ENCODE peak calls at places on chromosomes 12 and 14, in nine cellular contexts. One of them, this sample, is unnamed. For H3K36me3, the result is how much of the 10 kb centered on the place peaks cover.

GRCh38 chr14:55430024-55430690 is 10.3 kb downstream of the TBPL2 start:
- DNase-seq in heart left ventricle: no peak
- DNase-seq in fibroblast of lung: peak
- DNase-seq in colonic mucosa: peak
- DNase-seq in aorta: no peak
- DNase-seq in bronchial epithelial cell: peak
- DNase-seq in adipocyte: peak
- DNase-seq in thoracic aorta: peak
- DNase-seq in mucosa of descending colon: no peak
- DNase-seq in this sample: no peak

GRCh38 chr14:79467837-79468236 is 743.5 kb downstream of the DIO2 start:
- DNase-seq in fibroblast of lung: peak
- DNase-seq in mucosa of descending colon: peak
- DNase-seq in bronchial epithelial cell: peak
- DNase-seq in thoracic aorta: no peak
- DNase-seq in adipocyte: no peak
- DNase-seq in aorta: no peak
- DNase-seq in colonic mucosa: no peak
- DNase-seq in heart left ventricle: no peak
- DNase-seq in this sample: no peak

GRCh38 chr14:75401356-75401755 is 26.5 kb upstream of the JDP2 start:
- DNase-seq in fibroblast of lung: peak
- DNase-seq in bronchial epithelial cell: no peak
- DNase-seq in heart left ventricle: no peak
- DNase-seq in colonic mucosa: peak
- DNase-seq in mucosa of descending colon: peak
- DNase-seq in aorta: no peak
- DNase-seq in thoracic aorta: no peak
- DNase-seq in adipocyte: peak
- DNase-seq in this sample: no peak

GRCh38 chr12:6603095-6603567 is 4.0 kb downstream of the CHD4 start:
- DNase-seq in adipocyte: peak
- DNase-seq in thoracic aorta: peak
- DNase-seq in colonic mucosa: peak
- DNase-seq in bronchial epithelial cell: no peak
- DNase-seq in heart left ventricle: peak
- DNase-seq in aorta: peak
- DNase-seq in fibroblast of lung: peak
- DNase-seq in mucosa of descending colon: no peak
- DNase-seq in this sample: peak

GRCh38 chr14:93348292-93348691 is 1.3 kb downstream of the COX8C start:
- DNase-seq in adipocyte: no peak
- DNase-seq in heart left ventricle: no peak
- DNase-seq in mucosa of descending colon: no peak
- DNase-seq in thoracic aorta: no peak
- DNase-seq in aorta: no peak
- DNase-seq in colonic mucosa: no peak
- DNase-seq in bronchial epithelial cell: no peak
- DNase-seq in fibroblast of lung: no peak
- DNase-seq in this sample: no peak

GRCh38 chr14:104346608-104347007 is 208.2 kb downstream of the KIF26A start:
- DNase-seq in fibroblast of lung: no peak
- DNase-seq in colonic mucosa: no peak
- DNase-seq in thoracic aorta: no peak
- DNase-seq in mucosa of descending colon: no peak
- DNase-seq in heart left ventricle: no peak
- DNase-seq in aorta: no peak
- DNase-seq in bronchial epithelial cell: no peak
- DNase-seq in adipocyte: no peak
- DNase-seq in this sample: no peak

GRCh38 chr12:5577741-5578140 is 145.8 kb downstream of the NTF3 start:
- DNase-seq in adipocyte: no peak
- DNase-seq in colonic mucosa: no peak
- DNase-seq in bronchial epithelial cell: no peak
- DNase-seq in thoracic aorta: no peak
- DNase-seq in heart left ventricle: no peak
- DNase-seq in mucosa of descending colon: no peak
- DNase-seq in fibroblast of lung: no peak
- DNase-seq in aorta: no peak
- DNase-seq in this sample: no peak

GRCh38 chr14:89212386-89213235 is 204.4 kb downstream of the FOXN3 start:
- DNase-seq in aorta: no peak
- DNase-seq in colonic mucosa: no peak
- DNase-seq in thoracic aorta: no peak
- DNase-seq in heart left ventricle: no peak
- DNase-seq in bronchial epithelial cell: no peak
- DNase-seq in adipocyte: no peak
- DNase-seq in fibroblast of lung: no peak
- DNase-seq in mucosa of descending colon: no peak
- DNase-seq in this sample: no peak

DNA sequence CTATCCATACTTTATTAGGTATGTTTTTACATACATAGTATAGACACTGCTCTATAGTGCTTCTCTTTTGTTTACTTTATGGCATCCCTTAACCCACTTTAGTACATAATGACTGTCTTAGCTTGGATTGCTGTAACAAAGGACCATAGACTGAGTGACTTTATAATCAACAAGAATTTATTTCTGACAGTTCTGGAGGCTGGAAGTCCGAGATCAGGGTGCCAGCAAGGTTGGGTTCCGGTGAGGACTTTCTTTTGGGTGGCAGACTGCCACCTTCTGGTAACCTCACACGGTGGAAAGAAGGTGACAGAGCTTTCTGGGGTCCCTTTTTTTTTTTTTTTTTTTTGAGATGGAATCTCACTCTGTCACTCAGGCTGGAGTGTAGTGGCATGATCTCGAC is 48.6 kb upstream of the PPM1H start:
- DNase-seq in adipocyte: no peak
- DNase-seq in fibroblast of lung: no peak
- DNase-seq in thoracic aorta: no peak
- DNase-seq in mucosa of descending colon: no peak
- DNase-seq in heart left ventricle: no peak
- DNase-seq in colonic mucosa: no peak
- DNase-seq in bronchial epithelial cell: no peak
- DNase-seq in aorta: no peak
- DNase-seq in this sample: no peak
- H3K4me3 ChIP-seq in adipocyte: no peak
- H3K4me3 ChIP-seq in fibroblast of lung: no peak
- H3K4me3 ChIP-seq in thoracic aorta: no peak
- H3K4me3 ChIP-seq in mucosa of descending colon: no peak
- H3K4me3 ChIP-seq in heart left ventricle: no peak
- H3K4me3 ChIP-seq in colonic mucosa: no peak
- H3K4me3 ChIP-seq in bronchial epithelial cell: no peak
- H3K4me3 ChIP-seq in aorta: no peak
- H3K4me3 ChIP-seq in this sample: no peak

DNA sequence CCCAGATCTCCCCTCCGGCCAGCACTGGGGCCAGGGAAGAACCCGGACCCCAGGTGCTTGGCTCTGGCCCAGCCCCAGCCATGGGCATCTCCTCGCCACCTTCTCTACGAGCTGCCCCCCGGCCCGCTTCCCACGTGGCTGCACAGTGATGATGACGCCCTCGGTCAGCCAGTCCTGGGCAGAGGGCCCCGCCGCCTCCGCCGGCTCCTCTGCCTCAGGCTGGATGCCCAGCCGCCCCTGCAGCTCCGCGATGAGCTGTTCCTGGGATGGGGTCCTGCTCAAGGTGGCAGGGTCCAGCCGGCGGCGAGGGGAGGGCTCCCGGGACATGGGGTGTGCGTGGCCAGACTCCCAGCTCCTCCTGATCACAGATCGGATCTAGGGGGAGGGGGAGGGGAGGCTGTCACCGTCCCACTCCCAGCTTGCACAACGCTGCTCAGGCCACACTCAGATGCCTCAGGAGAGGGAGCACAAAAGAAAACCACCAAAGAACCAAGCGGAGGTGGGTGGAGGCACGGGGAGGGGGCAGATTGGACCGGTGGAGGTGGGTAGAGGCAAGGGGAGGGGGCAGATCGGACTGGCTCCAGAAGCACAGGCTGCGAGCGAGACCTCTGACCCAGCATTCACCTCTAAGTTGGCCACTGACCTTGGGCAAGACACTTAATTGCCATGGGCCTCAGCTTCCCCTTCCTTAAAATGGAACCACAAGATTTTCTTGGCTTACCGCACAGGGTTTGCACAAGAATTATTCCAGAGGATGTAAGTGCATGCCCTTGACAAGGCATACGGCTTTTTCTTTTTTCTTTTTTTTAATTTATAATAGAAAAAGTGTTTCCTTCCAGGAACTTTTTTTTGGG is 16.1 kb upstream of the RPLP0 start:
- DNase-seq in heart left ventricle: no peak
- DNase-seq in bronchial epithelial cell: no peak
- DNase-seq in fibroblast of lung: no peak
- DNase-seq in colonic mucosa: no peak
- DNase-seq in thoracic aorta: no peak
- DNase-seq in adipocyte: no peak
- DNase-seq in mucosa of descending colon: no peak
- DNase-seq in aorta: no peak
- DNase-seq in this sample: no peak
- H3K36me3 ChIP-seq in heart left ventricle: half or more
- H3K36me3 ChIP-seq in bronchial epithelial cell: half or more
- H3K36me3 ChIP-seq in fibroblast of lung: under half
- H3K36me3 ChIP-seq in colonic mucosa: under half
- H3K36me3 ChIP-seq in thoracic aorta: half or more
- H3K36me3 ChIP-seq in adipocyte: half or more
- H3K36me3 ChIP-seq in mucosa of descending colon: under half
- H3K36me3 ChIP-seq in aorta: under half
- H3K36me3 ChIP-seq in this sample: half or more

GRCh38 chr12:38123566-38124246 is 192.9 kb upstream of the ALG10B start:
- DNase-seq in heart left ventricle: no peak
- DNase-seq in bronchial epithelial cell: no peak
- DNase-seq in aorta: no peak
- DNase-seq in mucosa of descending colon: no peak
- DNase-seq in colonic mucosa: no peak
- DNase-seq in thoracic aorta: no peak
- DNase-seq in adipocyte: no peak
- DNase-seq in fibroblast of lung: no peak
- DNase-seq in this sample: no peak

GRCh38 chr12:38118632-38119031 is 197.9 kb upstream of the ALG10B start:
- DNase-seq in heart left ventricle: no peak
- DNase-seq in colonic mucosa: no peak
- DNase-seq in adipocyte: no peak
- DNase-seq in aorta: no peak
- DNase-seq in bronchial epithelial cell: no peak
- DNase-seq in thoracic aorta: no peak
- DNase-seq in mucosa of descending colon: no peak
- DNase-seq in fibroblast of lung: no peak
- DNase-seq in this sample: no peak

GRCh38 chr12:38120438-38120837 is 196.1 kb upstream of the ALG10B start:
- DNase-seq in mucosa of descending colon: no peak
- DNase-seq in heart left ventricle: no peak
- DNase-seq in bronchial epithelial cell: no peak
- DNase-seq in fibroblast of lung: no peak
- DNase-seq in colonic mucosa: no peak
- DNase-seq in aorta: no peak
- DNase-seq in thoracic aorta: no peak
- DNase-seq in adipocyte: no peak
- DNase-seq in this sample: no peak

DNA sequence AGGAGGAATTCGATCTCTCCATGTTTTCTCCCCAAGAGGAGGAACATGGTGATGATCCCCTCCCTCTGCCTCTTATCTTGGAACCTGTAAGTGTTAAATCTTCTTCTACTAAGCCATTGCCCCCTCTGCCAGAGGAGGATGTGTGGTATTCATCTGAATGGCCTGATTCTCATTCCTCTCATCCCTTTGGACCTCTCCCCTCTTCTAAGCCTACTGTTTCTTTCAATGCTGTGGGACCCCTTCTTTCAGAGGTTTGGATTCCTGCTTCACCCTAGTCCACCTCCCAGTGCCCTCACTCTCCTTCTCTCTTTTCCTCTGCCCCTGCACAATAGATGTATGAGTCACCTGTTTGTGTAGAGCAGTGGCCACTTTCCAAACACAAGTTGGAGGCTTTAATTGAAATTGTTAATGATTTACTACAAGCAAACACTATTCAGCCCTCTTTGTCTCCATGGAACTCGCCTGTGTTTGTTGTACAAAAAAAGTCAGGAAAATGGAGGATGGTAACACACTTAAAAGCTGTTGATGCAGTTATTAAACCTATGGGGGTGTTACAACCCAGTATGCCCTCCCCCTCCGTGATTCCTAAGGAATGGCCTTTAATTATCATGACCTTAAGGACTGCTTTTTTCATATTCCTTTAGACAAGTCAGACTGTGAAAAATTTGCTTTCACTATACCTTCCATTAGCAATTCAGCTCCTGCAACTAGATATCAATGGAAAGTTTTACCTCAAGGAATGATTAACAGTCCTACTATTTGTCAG is 192.1 kb upstream of the ALG10B start:
- DNase-seq in mucosa of descending colon: no peak
- DNase-seq in aorta: no peak
- DNase-seq in thoracic aorta: no peak
- DNase-seq in heart left ventricle: no peak
- DNase-seq in colonic mucosa: peak
- DNase-seq in bronchial epithelial cell: no peak
- DNase-seq in fibroblast of lung: no peak
- DNase-seq in adipocyte: no peak
- DNase-seq in this sample: no peak
- H3K4me3 ChIP-seq in mucosa of descending colon: no peak
- H3K4me3 ChIP-seq in aorta: no peak
- H3K4me3 ChIP-seq in thoracic aorta: no peak
- H3K4me3 ChIP-seq in heart left ventricle: no peak
- H3K4me3 ChIP-seq in colonic mucosa: no peak
- H3K4me3 ChIP-seq in bronchial epithelial cell: no peak
- H3K4me3 ChIP-seq in fibroblast of lung: no peak
- H3K4me3 ChIP-seq in adipocyte: no peak
- H3K4me3 ChIP-seq in this sample: no peak

GRCh38 chr12:112163056-112163455 is 37.7 kb downstream of the TRAFD1 start:
- DNase-seq in aorta: peak
- DNase-seq in mucosa of descending colon: no peak
- DNase-seq in bronchial epithelial cell: no peak
- DNase-seq in colonic mucosa: no peak
- DNase-seq in fibroblast of lung: no peak
- DNase-seq in heart left ventricle: peak
- DNase-seq in thoracic aorta: no peak
- DNase-seq in adipocyte: no peak
- DNase-seq in this sample: no peak

GRCh38 chr12:112162261-112162790 is 37.0 kb downstream of the TRAFD1 start:
- DNase-seq in bronchial epithelial cell: no peak
- DNase-seq in colonic mucosa: no peak
- DNase-seq in heart left ventricle: peak
- DNase-seq in aorta: peak
- DNase-seq in mucosa of descending colon: no peak
- DNase-seq in adipocyte: no peak
- DNase-seq in fibroblast of lung: no peak
- DNase-seq in thoracic aorta: no peak
- DNase-seq in this sample: no peak

GRCh38 chr12:112161711-112162110 is 36.4 kb downstream of the TRAFD1 start:
- DNase-seq in adipocyte: no peak
- DNase-seq in mucosa of descending colon: no peak
- DNase-seq in aorta: peak
- DNase-seq in bronchial epithelial cell: no peak
- DNase-seq in fibroblast of lung: peak
- DNase-seq in heart left ventricle: no peak
- DNase-seq in colonic mucosa: no peak
- DNase-seq in thoracic aorta: no peak
- DNase-seq in this sample: no peak

GRCh38 chr12:112160611-112161010 is 35.3 kb downstream of the TRAFD1 start:
- DNase-seq in thoracic aorta: no peak
- DNase-seq in colonic mucosa: no peak
- DNase-seq in mucosa of descending colon: no peak
- DNase-seq in fibroblast of lung: no peak
- DNase-seq in adipocyte: no peak
- DNase-seq in bronchial epithelial cell: no peak
- DNase-seq in heart left ventricle: no peak
- DNase-seq in aorta: peak
- DNase-seq in this sample: no peak

GRCh38 chr12:112159146-112159541 is 33.8 kb downstream of the TRAFD1 start:
- DNase-seq in aorta: peak
- DNase-seq in adipocyte: no peak
- DNase-seq in bronchial epithelial cell: no peak
- DNase-seq in colonic mucosa: no peak
- DNase-seq in thoracic aorta: no peak
- DNase-seq in heart left ventricle: no peak
- DNase-seq in fibroblast of lung: no peak
- DNase-seq in mucosa of descending colon: no peak
- DNase-seq in this sample: no peak
- H3K36me3 ChIP-seq in aorta: under half
- H3K36me3 ChIP-seq in adipocyte: under half
- H3K36me3 ChIP-seq in bronchial epithelial cell: under half
- H3K36me3 ChIP-seq in colonic mucosa: under half
- H3K36me3 ChIP-seq in thoracic aorta: half or more
- H3K36me3 ChIP-seq in heart left ventricle: half or more
- H3K36me3 ChIP-seq in fibroblast of lung: under half
- H3K36me3 ChIP-seq in mucosa of descending colon: under half
- H3K36me3 ChIP-seq in this sample: under half